ENCODE peak calls at places on chromosomes 13 and 19, in seven cellular contexts. T is fibroblast of pulmonary artery, G is PC-3, B is SJSA1, V is AG09309, L is neuronal stem cell, X is thyroid gland. F is an unnamed sample.

GRCh38 chr13:99970761-99971575 is 599 bp downstream of the ZIC5 start:
- DNase-seq in T (no peak), L (no peak), V (no peak), X (no peak), G (no peak), B (peak; percentile 71), F (peak; percentile 90)

GRCh38 chr13:102846261-102847015 is 606 bp downstream of the ERCC5 start:
- DNase-seq in V (no peak), L (no peak), B (no peak), G (peak; percentile 34), X (peak; percentile 34), T (peak; percentile 43), F (peak; percentile 53)

GRCh38 chr13:35630551-35631275 is 154.2 kb upstream of the MAB21L1 start:
- DNase-seq in X (no peak), B (no peak), G (peak; percentile 71), T (peak; percentile 67), V (peak; percentile 32), L (peak; percentile 32), F (peak; percentile 83)

GRCh38 chr19:54388001-54388802 is 23.5 kb upstream of the LAIR1 start:
- DNase-seq in L (no peak), G (no peak), V (no peak), B (no peak), X (peak; percentile 3), T (no peak), F (no peak)

GRCh38 chr13:93847162-93847561 is 620.6 kb downstream of the GPC6 start:
- DNase-seq in V (peak; percentile 43), B (no peak), X (no peak), T (peak; percentile 65), L (no peak), G (peak; percentile 80), F (no peak)

GRCh38 chr13:45511310-45512147 is 46.8 kb downstream of the COG3 start:
- DNase-seq in X (peak; percentile 9), T (peak; percentile 89), V (no peak), L (peak; percentile 69), B (no peak), G (peak; percentile 77), F (no peak)

GRCh38 chr13:44537238-44537637 is 38.9 kb downstream of the TSC22D1 start:
- DNase-seq in G (no peak), T (no peak), B (no peak), L (no peak), X (no peak), V (no peak), F (no peak)

GRCh38 chr19:35856546-35857149 is at the start of gene KIRREL2:
- DNase-seq in V (no peak), G (no peak), L (peak; percentile 63), T (no peak), X (no peak), B (no peak), F (peak; percentile 84)

GRCh38 chr19:33861950-33862349 is 65.3 kb downstream of the KCTD15 start:
- DNase-seq in V (no peak), L (no peak), G (no peak), B (peak; percentile 25), T (no peak), X (no peak), F (no peak)

GRCh38 chr13:91054902-91055301 is 292.6 kb upstream of the MIR17HG start:
- DNase-seq in L (no peak), X (no peak), B (no peak), V (no peak), G (no peak), T (no peak), F (no peak)

GRCh38 chr13:99614465-99614885 is 113.2 kb downstream of the TM9SF2 start:
- DNase-seq in T (peak; percentile 33), X (no peak), G (no peak), L (no peak), B (peak; percentile 87), V (no peak), F (peak; percentile 75)

GRCh38 chr13:46656786-46657185 is 103.8 kb downstream of the LRCH1 start:
- DNase-seq in X (no peak), L (no peak), V (no peak), G (no peak), B (no peak), T (no peak), F (no peak)

GRCh38 chr13:101306773-101307172 is 109.5 kb downstream of the NALCN start:
- DNase-seq in T (no peak), B (no peak), G (no peak), V (no peak), X (no peak), L (no peak), F (no peak)

GRCh38 chr13:33353210-33353609 is 67.7 kb upstream of the STARD13 start:
- DNase-seq in T (peak; percentile 17), B (no peak), G (no peak), X (peak; percentile 42), V (no peak), L (no peak), F (no peak)

GRCh38 chr13:76884571-76885202 is 1.5 kb downstream of the KCTD12 start:
- DNase-seq in T (peak; percentile 57), G (peak; percentile 16), V (no peak), L (no peak), X (peak; percentile 8), B (no peak), F (no peak)

GRCh38 chr19:16949496-16950023 is 60.8 kb downstream of the F2RL3 start:
- DNase-seq in V (no peak), X (no peak), T (no peak), B (no peak), L (no peak), G (no peak), F (no peak)

GRCh38 chr13:105565328-105565727 is 970.1 kb downstream of the EFNB2 start:
- DNase-seq in V (no peak), L (no peak), G (no peak), B (no peak), T (peak; percentile 9), X (no peak), F (no peak)

GRCh38 chr13:110471156-110471832 is 90.2 kb downstream of the RAB20 start:
- DNase-seq in T (no peak), L (no peak), G (no peak), B (peak; percentile 70), X (no peak), V (no peak), F (no peak)

GRCh38 chr19:55688422-55689218 is 13.6 kb downstream of the EPN1 start:
- DNase-seq in X (no peak), L (no peak), V (no peak), B (no peak), G (no peak), T (no peak), F (no peak)

DNA sequence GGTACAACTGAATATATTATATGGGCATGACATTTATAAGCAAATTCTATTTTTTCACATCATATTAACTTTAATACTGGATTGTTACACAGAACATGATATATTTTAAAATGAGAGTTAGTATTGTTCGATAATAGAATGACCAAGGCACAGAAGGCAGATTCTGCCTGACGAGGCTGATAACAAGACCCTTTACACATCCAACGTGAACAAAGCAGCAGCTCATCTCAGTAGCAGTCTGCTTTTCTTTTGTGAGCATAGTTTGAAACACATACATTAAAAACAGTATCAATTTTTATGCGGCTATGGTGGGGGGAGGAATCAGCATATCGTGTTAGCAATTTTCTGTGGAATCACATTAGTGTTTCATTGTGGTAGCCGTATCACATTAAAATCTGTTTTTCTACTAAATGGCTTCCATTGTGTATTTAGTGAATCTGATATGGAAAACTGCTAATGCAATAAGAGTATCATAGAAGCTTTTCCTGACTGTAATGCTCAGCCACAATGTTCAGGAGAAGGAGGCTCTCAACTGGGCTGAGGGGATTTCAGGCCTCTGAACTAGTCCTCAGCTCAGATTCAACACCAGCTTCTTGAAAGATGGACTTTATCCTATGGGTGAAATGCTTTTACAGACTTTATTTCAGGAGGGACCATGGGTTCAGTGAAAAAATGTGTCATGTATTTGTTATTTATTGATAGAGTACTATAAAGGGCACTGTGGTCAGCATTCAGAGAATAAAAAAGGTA is 4.0 kb downstream of the SMAD9 start:
- DNase-seq in G (no peak), L (no peak), T (no peak), B (no peak), V (no peak), X (no peak), F (no peak)
- H3K4me3 ChIP-seq in G (no peak overlapping the region), L (no peak overlapping the region), T (no peak overlapping the region), B (no peak overlapping the region), V (no peak overlapping the region), X (no peak overlapping the region), F (no peak overlapping the region)

GRCh38 chr13:28492527-28493367 is 2.2 kb downstream of the FLT1 start:
- DNase-seq in L (peak; percentile 26), V (no peak), B (no peak), G (no peak), X (no peak), T (no peak), F (no peak)
- H3K4me3 ChIP-seq in L (no peak overlapping the region), V (peak overlapping the region; percentile 94), B (no peak overlapping the region), G (no peak overlapping the region), X (no peak overlapping the region), T (peak overlapping the region; percentile 66), F (peak overlapping the region; percentile 78)

GRCh38 chr19:13023666-13024065 is 28.4 kb downstream of the NFIX start:
- DNase-seq in X (no peak), G (peak; percentile 28), B (no peak), L (no peak), T (peak; percentile 52), V (no peak), F (no peak)

GRCh38 chr19:13024126-13024957 is 29.1 kb downstream of the NFIX start:
- DNase-seq in V (no peak), T (peak; percentile 38), L (no peak), G (peak; percentile 55), B (no peak), X (no peak), F (peak; percentile 60)

GRCh38 chr19:13025819-13026477 is 30.7 kb downstream of the NFIX start:
- DNase-seq in T (no peak), G (no peak), V (no peak), L (no peak), X (no peak), B (no peak), F (no peak)

GRCh38 chr19:13026478-13026999 is 31.3 kb downstream of the NFIX start:
- DNase-seq in X (peak; percentile 49), V (no peak), B (no peak), G (peak; percentile 68), T (peak; percentile 40), L (no peak), F (no peak)

DNA sequence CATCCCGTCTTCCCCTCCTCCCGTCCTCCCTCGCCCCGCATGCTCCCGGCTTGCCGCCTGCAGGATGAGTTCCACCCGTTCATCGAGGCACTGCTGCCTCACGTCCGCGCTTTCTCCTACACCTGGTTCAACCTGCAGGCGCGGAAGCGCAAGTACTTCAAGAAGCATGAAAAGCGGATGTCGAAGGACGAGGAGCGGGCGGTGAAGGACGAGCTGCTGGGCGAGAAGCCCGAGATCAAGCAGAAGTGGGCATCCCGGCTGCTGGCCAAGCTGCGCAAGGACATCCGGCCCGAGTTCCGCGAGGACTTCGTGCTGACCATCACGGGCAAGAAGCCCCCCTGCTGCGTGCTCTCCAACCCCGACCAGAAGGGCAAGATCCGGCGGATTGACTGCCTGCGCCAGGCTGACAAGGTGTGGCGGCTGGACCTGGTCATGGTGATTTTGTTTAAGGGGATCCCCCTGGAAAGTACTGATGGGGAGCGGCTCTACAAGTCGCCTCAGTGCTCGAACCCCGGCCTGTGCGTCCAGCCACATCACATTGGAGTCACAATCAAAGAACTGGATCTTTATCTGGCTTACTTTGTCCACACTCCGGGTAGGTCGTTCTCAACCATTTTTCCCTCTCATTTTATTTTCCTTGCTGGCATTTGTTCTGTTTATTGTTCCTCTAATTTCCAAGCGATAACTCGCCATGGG is 29.8 kb downstream of the NFIX start:
- DNase-seq in G (peak; percentile 66), T (no peak), L (no peak), X (peak; percentile 71), V (no peak), B (no peak), F (peak; percentile 77)
- H3K4me3 ChIP-seq in G (peak overlapping the region; percentile 82), T (peak overlapping the region; percentile 51), L (no peak overlapping the region), X (no peak overlapping the region), V (peak overlapping the region; percentile 62), B (peak overlapping the region; percentile 34), F (no peak overlapping the region)

GRCh38 chr19:11766597-11767591 is at the start of gene ZNF441:
- DNase-seq in B (peak; percentile 97), V (peak; percentile 64), G (peak; percentile 98), T (peak; percentile 95), L (peak; percentile 88), X (peak; percentile 98), F (peak; percentile 98)
- H3K4me3 ChIP-seq in B (peak within 1 kb of the TSS; percentile 87), V (peak within 1 kb of the TSS; percentile 97), G (peak within 1 kb of the TSS; percentile 77), T (peak within 1 kb of the TSS; percentile 90), L (peak within 1 kb of the TSS; percentile 89), X (peak within 1 kb of the TSS; percentile 61), F (peak within 1 kb of the TSS; percentile 86)